ENCODE peak calls at places on chromosome 16, in five cellular contexts. One of them, this sample, is unnamed.

GRCh38 chr16:86635181-86635580 is 56.8 kb downstream of the FOXL1 start:
- DNase-seq in CD8-positive, alpha-beta T cell: no peak
- DNase-seq in CD8-positive, alpha-beta memory T cell: no peak
- DNase-seq in GM23248: peak; percentile 81
- DNase-seq in endothelial cell of umbilical vein: no peak
- DNase-seq in this sample: no peak

GRCh38 chr16:71473891-71474290 is 11.8 kb upstream of the ZNF23 start:
- DNase-seq in CD8-positive, alpha-beta T cell: no peak
- DNase-seq in CD8-positive, alpha-beta memory T cell: no peak
- DNase-seq in GM23248: peak; percentile 23
- DNase-seq in endothelial cell of umbilical vein: no peak
- DNase-seq in this sample: no peak

GRCh38 chr16:84851192-84852127 is 31.7 kb downstream of the CRISPLD2 start:
- DNase-seq in CD8-positive, alpha-beta T cell: no peak
- DNase-seq in CD8-positive, alpha-beta memory T cell: no peak
- DNase-seq in GM23248: peak; percentile 83
- DNase-seq in endothelial cell of umbilical vein: no peak
- DNase-seq in this sample: no peak

GRCh38 chr16:72502654-72503005 is 330.7 kb upstream of the PMFBP1 start:
- DNase-seq in CD8-positive, alpha-beta T cell: no peak
- DNase-seq in CD8-positive, alpha-beta memory T cell: no peak
- DNase-seq in GM23248: no peak
- DNase-seq in endothelial cell of umbilical vein: no peak
- DNase-seq in this sample: no peak

GRCh38 chr16:49592507-49593422 is 219.2 kb downstream of the C16orf78 start:
- DNase-seq in CD8-positive, alpha-beta T cell: peak; percentile 48
- DNase-seq in CD8-positive, alpha-beta memory T cell: no peak
- DNase-seq in GM23248: peak; percentile 41
- DNase-seq in endothelial cell of umbilical vein: peak; percentile 33
- DNase-seq in this sample: no peak

GRCh38 chr16:56874800-56875199 is 9.8 kb downstream of the SLC12A3 start:
- DNase-seq in CD8-positive, alpha-beta T cell: no peak
- DNase-seq in CD8-positive, alpha-beta memory T cell: no peak
- DNase-seq in GM23248: no peak
- DNase-seq in endothelial cell of umbilical vein: no peak
- DNase-seq in this sample: no peak

GRCh38 chr16:65967376-65967775 is 399.1 kb upstream of the CDH5 start:
- DNase-seq in CD8-positive, alpha-beta T cell: no peak
- DNase-seq in CD8-positive, alpha-beta memory T cell: no peak
- DNase-seq in GM23248: peak; percentile 18
- DNase-seq in endothelial cell of umbilical vein: no peak
- DNase-seq in this sample: no peak

GRCh38 chr16:66182592-66182991 is 183.9 kb upstream of the CDH5 start:
- DNase-seq in CD8-positive, alpha-beta T cell: no peak
- DNase-seq in CD8-positive, alpha-beta memory T cell: no peak
- DNase-seq in GM23248: peak; percentile 9
- DNase-seq in endothelial cell of umbilical vein: no peak
- DNase-seq in this sample: no peak

GRCh38 chr16:69848635-69849545 is 86.8 kb downstream of the WWP2 start:
- DNase-seq in CD8-positive, alpha-beta T cell: no peak
- DNase-seq in CD8-positive, alpha-beta memory T cell: no peak
- DNase-seq in GM23248: peak; percentile 97
- DNase-seq in endothelial cell of umbilical vein: peak; percentile 94
- DNase-seq in this sample: peak; percentile 69

GRCh38 chr16:56930516-56931252 is 1.3 kb upstream of the HERPUD1 start:
- DNase-seq in CD8-positive, alpha-beta T cell: no peak
- DNase-seq in CD8-positive, alpha-beta memory T cell: no peak
- DNase-seq in GM23248: no peak
- DNase-seq in endothelial cell of umbilical vein: no peak
- DNase-seq in this sample: no peak

GRCh38 chr16:30144017-30144416 is 21.0 kb upstream of the MAPK3 start:
- DNase-seq in CD8-positive, alpha-beta T cell: no peak
- DNase-seq in CD8-positive, alpha-beta memory T cell: no peak
- DNase-seq in GM23248: no peak
- DNase-seq in endothelial cell of umbilical vein: no peak
- DNase-seq in this sample: no peak

GRCh38 chr16:9900576-9900975 is 281.7 kb downstream of the GRIN2A start:
- DNase-seq in CD8-positive, alpha-beta T cell: no peak
- DNase-seq in CD8-positive, alpha-beta memory T cell: no peak
- DNase-seq in GM23248: no peak
- DNase-seq in endothelial cell of umbilical vein: no peak
- DNase-seq in this sample: no peak

GRCh38 chr16:54812229-54812628 is 118.4 kb upstream of the IRX5 start:
- DNase-seq in CD8-positive, alpha-beta T cell: no peak
- DNase-seq in CD8-positive, alpha-beta memory T cell: no peak
- DNase-seq in GM23248: peak; percentile 22
- DNase-seq in endothelial cell of umbilical vein: no peak
- DNase-seq in this sample: no peak

GRCh38 chr16:58509256-58510096 is 5.8 kb upstream of the SETD6 start:
- DNase-seq in CD8-positive, alpha-beta T cell: no peak
- DNase-seq in CD8-positive, alpha-beta memory T cell: no peak
- DNase-seq in GM23248: no peak
- DNase-seq in endothelial cell of umbilical vein: no peak
- DNase-seq in this sample: no peak

GRCh38 chr16:86343733-86344585 is 166.4 kb upstream of the FOXF1 start:
- DNase-seq in CD8-positive, alpha-beta T cell: no peak
- DNase-seq in CD8-positive, alpha-beta memory T cell: no peak
- DNase-seq in GM23248: peak; percentile 46
- DNase-seq in endothelial cell of umbilical vein: peak; percentile 84
- DNase-seq in this sample: no peak

GRCh38 chr16:54077412-54077821 is 209.2 kb downstream of the IRX3 start:
- DNase-seq in CD8-positive, alpha-beta T cell: no peak
- DNase-seq in CD8-positive, alpha-beta memory T cell: no peak
- DNase-seq in GM23248: peak; percentile 76
- DNase-seq in endothelial cell of umbilical vein: peak; percentile 88
- DNase-seq in this sample: no peak

GRCh38 chr16:14284930-14285541 is 213.9 kb downstream of the MRTFB start:
- DNase-seq in CD8-positive, alpha-beta T cell: no peak
- DNase-seq in CD8-positive, alpha-beta memory T cell: no peak
- DNase-seq in GM23248: peak; percentile 86
- DNase-seq in endothelial cell of umbilical vein: peak; percentile 76
- DNase-seq in this sample: peak; percentile 59

GRCh38 chr16:30786936-30787612 is at the start of gene ZNF629:
- DNase-seq in CD8-positive, alpha-beta T cell: peak; percentile 38
- DNase-seq in CD8-positive, alpha-beta memory T cell: no peak
- DNase-seq in GM23248: peak; percentile 78
- DNase-seq in endothelial cell of umbilical vein: peak; percentile 45
- DNase-seq in this sample: no peak

GRCh38 chr16:20792216-20792615 is 14.1 kb downstream of the ERI2 start:
- DNase-seq in CD8-positive, alpha-beta T cell: no peak
- DNase-seq in CD8-positive, alpha-beta memory T cell: no peak
- DNase-seq in GM23248: peak; percentile 7
- DNase-seq in endothelial cell of umbilical vein: no peak
- DNase-seq in this sample: no peak

GRCh38 chr16:3520398-3520797 is 19.6 kb downstream of the CLUAP1 start:
- DNase-seq in CD8-positive, alpha-beta T cell: no peak
- DNase-seq in CD8-positive, alpha-beta memory T cell: no peak
- DNase-seq in GM23248: no peak
- DNase-seq in endothelial cell of umbilical vein: no peak
- DNase-seq in this sample: no peak

GRCh38 chr16:86240716-86241363 is 269.5 kb upstream of the FOXF1 start:
- DNase-seq in CD8-positive, alpha-beta T cell: no peak
- DNase-seq in CD8-positive, alpha-beta memory T cell: no peak
- DNase-seq in GM23248: no peak
- DNase-seq in endothelial cell of umbilical vein: no peak
- DNase-seq in this sample: no peak

GRCh38 chr16:75257886-75258806 is 6.7 kb upstream of the BCAR1 start:
- DNase-seq in CD8-positive, alpha-beta T cell: no peak
- DNase-seq in CD8-positive, alpha-beta memory T cell: no peak
- DNase-seq in GM23248: no peak
- DNase-seq in endothelial cell of umbilical vein: no peak
- DNase-seq in this sample: peak; percentile 35

GRCh38 chr16:53456625-53457024 is 22.4 kb downstream of the RBL2 start:
- DNase-seq in CD8-positive, alpha-beta T cell: peak; percentile 45
- DNase-seq in CD8-positive, alpha-beta memory T cell: peak; percentile 64
- DNase-seq in GM23248: no peak
- DNase-seq in endothelial cell of umbilical vein: no peak
- DNase-seq in this sample: no peak

GRCh38 chr16:3602320-3602653 is 9.1 kb downstream of the SLX4 start:
- DNase-seq in CD8-positive, alpha-beta T cell: no peak
- DNase-seq in CD8-positive, alpha-beta memory T cell: no peak
- DNase-seq in GM23248: no peak
- DNase-seq in endothelial cell of umbilical vein: no peak
- DNase-seq in this sample: no peak

GRCh38 chr16:88687676-88688012 is 1.3 kb upstream of the SNAI3 start:
- DNase-seq in CD8-positive, alpha-beta T cell: no peak
- DNase-seq in CD8-positive, alpha-beta memory T cell: no peak
- DNase-seq in GM23248: no peak
- DNase-seq in endothelial cell of umbilical vein: no peak
- DNase-seq in this sample: no peak

GRCh38 chr16:89343501-89344291 is 126.2 kb downstream of the ZNF778 start:
- DNase-seq in CD8-positive, alpha-beta T cell: no peak
- DNase-seq in CD8-positive, alpha-beta memory T cell: peak; percentile 39
- DNase-seq in GM23248: no peak
- DNase-seq in endothelial cell of umbilical vein: no peak
- DNase-seq in this sample: no peak

GRCh38 chr16:27241658-27242057 is 26.9 kb downstream of the NSMCE1 start:
- DNase-seq in CD8-positive, alpha-beta T cell: no peak
- DNase-seq in CD8-positive, alpha-beta memory T cell: no peak
- DNase-seq in GM23248: no peak
- DNase-seq in endothelial cell of umbilical vein: peak; percentile 80
- DNase-seq in this sample: no peak

GRCh38 chr16:3007957-3008748 is 4.6 kb upstream of the CLDN9 start:
- DNase-seq in CD8-positive, alpha-beta T cell: peak; percentile 33
- DNase-seq in CD8-positive, alpha-beta memory T cell: no peak
- DNase-seq in GM23248: no peak
- DNase-seq in endothelial cell of umbilical vein: no peak
- DNase-seq in this sample: no peak

GRCh38 chr16:78996806-78997205 is 603.7 kb downstream of the MAF start:
- DNase-seq in CD8-positive, alpha-beta T cell: no peak
- DNase-seq in CD8-positive, alpha-beta memory T cell: no peak
- DNase-seq in GM23248: no peak
- DNase-seq in endothelial cell of umbilical vein: no peak
- DNase-seq in this sample: no peak

GRCh38 chr16:79463839-79464238 is 136.7 kb downstream of the MAF start:
- DNase-seq in CD8-positive, alpha-beta T cell: no peak
- DNase-seq in CD8-positive, alpha-beta memory T cell: no peak
- DNase-seq in GM23248: no peak
- DNase-seq in endothelial cell of umbilical vein: no peak
- DNase-seq in this sample: no peak

GRCh38 chr16:61968242-61968978 is 67.8 kb downstream of the CDH8 start:
- DNase-seq in CD8-positive, alpha-beta T cell: no peak
- DNase-seq in CD8-positive, alpha-beta memory T cell: no peak
- DNase-seq in GM23248: no peak
- DNase-seq in endothelial cell of umbilical vein: no peak
- DNase-seq in this sample: no peak

DNA sequence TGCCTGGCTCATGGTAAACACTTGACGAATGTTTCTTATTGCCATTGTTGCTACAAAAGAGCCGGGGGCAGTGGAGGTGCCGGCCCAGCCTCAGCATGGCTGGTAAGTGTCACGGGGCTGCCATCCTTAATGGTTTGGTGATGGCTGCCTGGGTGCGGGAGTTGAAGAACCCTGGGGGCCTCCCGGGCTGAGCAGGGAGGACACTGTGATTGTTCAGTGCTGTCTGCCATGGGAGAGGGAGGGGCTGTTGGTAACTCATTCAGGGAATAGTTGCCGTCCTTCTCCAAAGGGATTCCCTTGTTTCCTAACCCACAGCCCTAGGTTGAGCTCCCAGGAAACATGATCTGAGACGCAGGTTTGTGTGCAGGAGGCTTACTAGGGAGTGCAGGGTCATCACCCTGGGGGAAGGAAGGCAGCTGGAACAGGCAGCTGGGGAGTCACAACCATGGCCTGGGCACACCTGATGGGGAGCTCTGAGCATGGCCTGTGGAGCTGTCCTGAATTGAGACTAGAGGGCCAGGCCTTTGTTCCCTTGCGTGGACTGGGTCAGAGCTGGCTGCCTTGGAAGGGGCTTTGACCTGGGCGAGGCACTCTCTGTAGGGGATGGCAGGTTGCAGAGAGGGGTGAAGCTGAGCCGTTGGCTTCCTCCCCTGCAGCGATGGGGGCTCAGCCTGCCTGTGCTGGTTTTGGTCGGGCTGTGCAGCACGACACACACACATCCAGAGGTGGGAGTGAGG is 85.7 kb downstream of the PLCG2 start:
- DNase-seq in CD8-positive, alpha-beta T cell: no peak
- DNase-seq in CD8-positive, alpha-beta memory T cell: no peak
- DNase-seq in GM23248: no peak
- DNase-seq in endothelial cell of umbilical vein: no peak
- DNase-seq in this sample: no peak
- H3K27me3 ChIP-seq in CD8-positive, alpha-beta T cell: no peaks in the 10 kb centered on the region
- H3K27me3 ChIP-seq in CD8-positive, alpha-beta memory T cell: no peaks in the 10 kb centered on the region
- H3K27me3 ChIP-seq in GM23248: peaks cover 3% of the 10 kb centered on the region
- H3K27me3 ChIP-seq in endothelial cell of umbilical vein: no peaks in the 10 kb centered on the region
- H3K27me3 ChIP-seq in this sample: no peaks in the 10 kb centered on the region

DNA sequence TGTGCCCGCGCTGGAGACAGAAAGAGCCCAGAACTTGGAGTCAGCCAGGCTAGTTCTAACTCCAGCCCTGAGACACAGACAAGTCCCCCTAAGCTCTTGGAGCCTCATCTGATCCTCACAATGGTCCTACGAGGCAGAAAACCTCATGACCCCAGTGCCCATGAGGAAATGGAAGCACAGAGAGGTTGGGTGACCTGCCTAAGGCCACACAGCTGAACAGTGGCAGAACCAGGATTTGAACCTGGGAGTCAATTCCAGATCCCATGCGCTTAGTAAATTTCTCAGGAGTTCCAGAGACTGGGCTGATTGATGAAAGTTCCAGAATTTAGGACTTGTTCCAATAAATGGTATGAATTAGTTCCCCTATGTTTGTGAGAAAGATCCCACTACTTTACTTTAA is 39.0 kb upstream of the LITAF start:
- DNase-seq in CD8-positive, alpha-beta T cell: no peak
- DNase-seq in CD8-positive, alpha-beta memory T cell: no peak
- DNase-seq in GM23248: no peak
- DNase-seq in endothelial cell of umbilical vein: no peak
- DNase-seq in this sample: no peak
- H3K4me1 ChIP-seq in CD8-positive, alpha-beta T cell: peaks cover 66% of the 10 kb centered on the region
- H3K4me1 ChIP-seq in CD8-positive, alpha-beta memory T cell: peaks cover 58% of the 10 kb centered on the region
- H3K4me1 ChIP-seq in GM23248: peaks cover 55% of the 10 kb centered on the region
- H3K4me1 ChIP-seq in endothelial cell of umbilical vein: no peaks in the 10 kb centered on the region
- H3K4me1 ChIP-seq in this sample: no peaks in the 10 kb centered on the region

DNA sequence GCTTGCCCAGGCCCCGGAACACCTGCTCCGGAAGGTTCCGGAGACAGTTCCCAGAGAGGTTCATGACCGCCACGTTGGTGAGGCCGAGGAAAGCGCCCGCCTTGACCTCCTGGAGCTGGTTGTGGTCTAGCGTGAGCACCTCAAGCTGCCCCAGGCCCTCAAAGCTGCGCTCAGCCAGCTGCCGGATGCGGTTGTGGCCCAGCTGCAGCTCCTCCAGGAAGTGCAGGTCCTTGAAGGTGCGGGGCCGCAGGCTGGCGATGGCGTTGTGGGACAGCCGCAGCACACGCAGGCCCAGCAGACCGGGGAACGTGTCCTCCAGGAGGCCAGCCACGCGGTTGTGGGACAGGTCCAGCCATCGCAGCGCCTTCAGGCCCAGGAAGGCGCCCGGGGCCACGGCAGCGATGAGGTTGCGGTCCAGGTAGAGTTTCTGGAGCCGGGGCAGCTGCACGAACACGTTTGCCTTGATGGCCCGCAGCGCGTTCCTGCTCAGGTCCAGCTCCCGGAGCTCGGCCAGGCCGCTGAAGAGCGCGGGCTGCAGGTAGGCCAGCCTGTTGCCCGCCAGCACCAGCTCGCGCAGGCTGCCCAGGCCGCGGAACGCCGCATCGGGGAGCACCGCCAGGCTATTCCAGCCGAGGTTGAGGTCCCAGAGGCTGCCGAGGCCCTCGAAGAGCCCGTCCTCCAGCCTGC is 2.1 kb downstream of the IGFALS start:
- DNase-seq in CD8-positive, alpha-beta T cell: no peak
- DNase-seq in CD8-positive, alpha-beta memory T cell: no peak
- DNase-seq in GM23248: no peak
- DNase-seq in endothelial cell of umbilical vein: no peak
- DNase-seq in this sample: no peak
- H3K36me3 ChIP-seq in CD8-positive, alpha-beta T cell: peaks cover 14% of the 10 kb centered on the region
- H3K36me3 ChIP-seq in CD8-positive, alpha-beta memory T cell: peaks cover 9% of the 10 kb centered on the region
- H3K36me3 ChIP-seq in GM23248: no peaks in the 10 kb centered on the region
- H3K36me3 ChIP-seq in endothelial cell of umbilical vein: peaks cover 19% of the 10 kb centered on the region
- H3K36me3 ChIP-seq in this sample: no peaks in the 10 kb centered on the region

GRCh38 chr16:930076-930475 is 40.7 kb downstream of the LMF1 start:
- DNase-seq in CD8-positive, alpha-beta T cell: no peak
- DNase-seq in CD8-positive, alpha-beta memory T cell: no peak
- DNase-seq in GM23248: no peak
- DNase-seq in endothelial cell of umbilical vein: no peak
- DNase-seq in this sample: no peak
- H3K27me3 ChIP-seq in CD8-positive, alpha-beta T cell: no peaks in the 10 kb centered on the region
- H3K27me3 ChIP-seq in CD8-positive, alpha-beta memory T cell: no peaks in the 10 kb centered on the region
- H3K27me3 ChIP-seq in GM23248: no peaks in the 10 kb centered on the region
- H3K27me3 ChIP-seq in endothelial cell of umbilical vein: no peaks in the 10 kb centered on the region
- H3K27me3 ChIP-seq in this sample: no peaks in the 10 kb centered on the region

This sample was measured in gastrocnemius medialis.